ENCODE peak calls at places on chromosomes 4 and X, in four cellular contexts. E is endodermal cell, P is BJ, R is tibial artery. N is an unnamed sample.

GRCh38 chr4:159856451-159856850 is 753.6 kb downstream of the RAPGEF2 start:
- DNase-seq in E (peak), P (no peak), R (no peak), N (no peak)

GRCh38 chr4:96352051-96352517 is 512.2 kb downstream of the PDHA2 start:
- DNase-seq in E (peak), P (no peak), R (no peak), N (no peak)

GRCh38 chr4:138334346-138335016 is 92.3 kb upstream of the SLC7A11 start:
- DNase-seq in E (no peak), P (no peak), R (no peak), N (no peak)

GRCh38 chr4:5893013-5893580 is at the start of gene CRMP1:
- DNase-seq in E (peak), P (no peak), R (no peak), N (no peak)

GRCh38 chr4:123120473-123120872 is 198.1 kb upstream of the NUDT6 start:
- DNase-seq in E (no peak), P (no peak), R (no peak), N (no peak)

GRCh38 chrX:727738-728621 is 97.4 kb downstream of the SHOX start:
- DNase-seq in E (peak), P (no peak), R (no peak), N (no peak)

GRCh38 chrX:10395179-10395578 is 225.2 kb downstream of the MID1 start:
- DNase-seq in E (no peak), P (no peak), R (no peak), N (no peak)

GRCh38 chr4:16256343-16256742 is 30.1 kb upstream of the TAPT1 start:
- DNase-seq in E (no peak), P (no peak), R (no peak), N (no peak)

GRCh38 chr4:54877006-54877405 is 219.2 kb downstream of the KIT start:
- DNase-seq in E (no peak), P (no peak), R (no peak), N (no peak)

GRCh38 chr4:87423313-87424031 is 1.1 kb downstream of the NUDT9 start:
- DNase-seq in E (no peak), P (no peak), R (no peak), N (peak)

GRCh38 chrX:136194546-136194945 is 47.2 kb downstream of the FHL1 start:
- DNase-seq in E (no peak), P (no peak), R (no peak), N (no peak)

DNA sequence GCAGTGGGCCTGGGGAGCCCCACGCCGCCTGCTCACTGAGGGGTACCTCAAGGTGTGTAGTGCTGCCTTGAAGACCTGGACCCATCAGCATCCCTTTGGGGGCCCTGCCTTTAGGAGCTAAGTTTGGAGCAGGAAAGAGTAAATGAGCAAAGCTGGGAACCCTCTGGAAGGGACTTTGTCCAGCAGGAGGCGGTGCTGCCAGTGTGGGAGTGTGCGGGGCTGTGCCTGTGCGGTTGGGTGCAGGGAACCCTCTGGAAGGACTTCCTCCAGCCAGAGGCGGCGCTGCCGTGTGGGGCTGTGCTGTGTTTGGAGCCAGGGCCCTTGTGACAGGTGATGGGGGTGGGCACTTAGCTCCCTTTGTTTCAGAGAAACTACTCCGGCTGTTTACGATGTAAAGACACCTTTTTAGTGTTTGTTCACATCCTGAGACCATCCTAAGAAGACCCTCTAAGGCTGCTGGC is 25.8 kb downstream of the RGS12 start:
- DNase-seq in E (peak), P (no peak), R (peak), N (no peak)
- TF ChIP-seq CTCF in E (peak), P (peak), R (no peak), N (peak)

GRCh38 chrX:29453333-29453732 is 762.0 kb upstream of the MAGEB2 start:
- DNase-seq in E (no peak), P (no peak), R (no peak), N (no peak)

GRCh38 chrX:29447867-29448266 is 767.5 kb upstream of the MAGEB2 start:
- DNase-seq in E (no peak), P (no peak), R (no peak), N (no peak)
- H3K4me3 ChIP-seq in E (no peak), P (no peak), R (no peak), N (no peak)

GRCh38 chr4:163930086-163930485 is 435.6 kb downstream of the TMA16 start:
- DNase-seq in E (no peak), P (no peak), R (no peak), N (no peak)
- TF ChIP-seq CTCF in E (peak), P (no peak), R (no peak), N (no peak)

GRCh38 chrX:48899078-48899410 is 1.3 kb downstream of the PQBP1 start:
- DNase-seq in E (no peak), P (no peak), R (no peak), N (no peak)
- H3K4me3 ChIP-seq in E (no peak), P (no peak), R (no peak), N (peak)

DNA sequence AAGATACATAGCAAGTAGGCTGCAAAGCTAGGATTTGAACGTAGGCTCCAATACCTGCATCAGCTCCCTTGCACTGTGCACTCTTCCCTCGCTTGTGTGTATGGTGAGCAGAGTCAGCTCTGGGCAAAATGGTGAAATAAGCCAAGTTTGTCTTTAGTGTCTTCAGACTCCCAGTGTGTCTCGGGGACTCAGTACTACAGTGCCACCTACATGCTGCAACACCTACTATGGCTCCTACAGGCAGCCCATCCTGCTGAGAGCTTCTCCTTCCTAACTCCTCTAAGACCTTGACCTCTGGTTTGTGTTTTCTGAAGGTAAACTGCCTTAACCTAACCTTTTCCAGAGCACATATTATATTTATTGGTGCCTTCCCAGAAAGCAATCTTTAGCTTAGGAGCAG is 42.5 kb downstream of the RTL9 start:
- DNase-seq in E (no peak), P (no peak), R (no peak), N (no peak)
- TF ChIP-seq CTCF in E (peak), P (no peak), R (no peak), N (peak)

DNA sequence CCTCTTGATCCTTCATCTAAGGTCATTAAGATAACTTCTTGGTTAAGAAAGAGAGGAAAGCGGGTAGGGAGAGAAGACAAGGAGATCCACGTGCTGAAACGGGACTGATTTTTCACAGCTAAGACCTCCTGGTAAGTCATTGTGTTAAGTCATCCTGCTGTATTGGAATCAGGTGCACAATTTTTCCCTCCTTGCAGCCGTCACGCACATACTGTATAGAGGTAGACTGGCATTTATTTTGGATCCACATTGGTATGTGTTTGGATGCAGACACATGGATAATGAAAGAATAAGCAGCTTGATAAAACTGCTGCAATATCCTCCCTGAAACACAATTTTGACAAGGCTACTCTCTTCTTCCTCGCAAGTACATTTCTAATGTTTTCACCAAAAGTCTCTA is 60.1 kb upstream of the NAP1L5 start:
- DNase-seq in E (no peak), P (no peak), R (no peak), N (no peak)
- H3K4me3 ChIP-seq in E (peak), P (no peak), R (no peak), N (no peak)

DNA sequence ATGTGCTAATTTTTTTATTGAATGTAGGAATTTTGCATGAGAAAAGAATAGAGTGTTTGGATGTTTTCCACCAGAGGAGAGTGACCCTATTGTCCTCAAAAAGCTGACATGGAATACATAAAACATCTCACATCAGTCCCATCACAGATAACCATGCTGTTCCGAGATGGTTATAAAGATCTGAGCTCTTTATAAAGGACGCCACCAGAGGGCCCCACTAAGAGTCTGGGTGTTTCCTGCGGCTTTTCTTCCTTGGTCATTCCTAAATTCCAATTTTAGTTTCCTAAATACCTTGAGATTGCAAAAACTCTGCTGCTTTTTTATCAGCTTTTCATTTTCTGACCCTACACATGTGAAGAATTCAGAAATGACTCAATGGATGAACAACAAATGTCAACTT is 504.5 kb upstream of the FRG1 start:
- DNase-seq in E (peak), P (no peak), R (no peak), N (no peak)
- TF ChIP-seq CTCF in E (peak), P (no peak), R (no peak), N (no peak)